ENCODE peak calls at places on chromosomes 5 and 9, in eight cellular contexts. G is stimulated activated CD4-positive, alpha-beta T cell treated with anti-CD3 and anti-CD28 coated beads, Interleukin-12 subunit alpha, Interleukin-12 subunit beta, amount 100 ng/mL, for 4 hours; Z is NCI-H2029; N is HTR-8/SVneo; X is HL-60; S is islet precursor cell; O is NCI-H2081; D is H7. K is an unnamed sample.

GRCh38 chr5:150763023-150763793 is 4.4 kb upstream of the DCTN4 start:
- DNase-seq in N (peak), O (peak), S (no peak), D (no peak), X (peak), G (no peak), Z (peak), K (peak)

GRCh38 chr5:14449052-14449661 is 132.4 kb upstream of the OTULINL start:
- DNase-seq in Z (no peak), O (peak), S (peak), G (no peak), X (no peak), D (no peak), N (peak), K (no peak)

GRCh38 chr9:112535364-112535763 is 48.7 kb downstream of the KIAA1958 start:
- DNase-seq in S (no peak), O (no peak), X (no peak), Z (no peak), N (no peak), D (no peak), G (no peak), K (no peak)

GRCh38 chr5:10788358-10788757 is 27.3 kb upstream of the DAP start:
- DNase-seq in D (no peak), S (no peak), X (no peak), Z (no peak), N (no peak), O (no peak), G (no peak), K (no peak)

GRCh38 chr5:161414037-161414436 is 132.5 kb downstream of the GABRB2 start:
- DNase-seq in N (no peak), G (no peak), D (no peak), S (no peak), X (no peak), O (no peak), Z (no peak), K (no peak)

GRCh38 chr5:469752-470483 is 26.9 kb downstream of the EXOC3 start:
- DNase-seq in X (no peak), O (no peak), Z (no peak), N (no peak), S (no peak), D (no peak), G (no peak), K (no peak)

GRCh38 chr9:1722404-1722803 is 292.7 kb upstream of the SMARCA2 start:
- DNase-seq in D (peak), X (no peak), G (no peak), S (peak), O (no peak), Z (no peak), N (no peak), K (no peak)

GRCh38 chr9:96655198-96655851 is at the start of gene PRXL2C:
- DNase-seq in O (peak), D (no peak), X (peak), Z (peak), N (peak), G (peak), S (peak), K (no peak)

GRCh38 chr9:108569624-108570023 is 286.2 kb downstream of the ACTL7B start:
- DNase-seq in G (no peak), N (no peak), Z (no peak), X (no peak), D (no peak), O (no peak), S (peak), K (peak)

GRCh38 chr5:157502143-157502647 is 42.2 kb downstream of the NIPAL4 start:
- DNase-seq in S (no peak), G (no peak), N (no peak), Z (no peak), X (peak), D (no peak), O (no peak), K (no peak)

GRCh38 chr5:131550606-131551005 is 84.4 kb downstream of the RAPGEF6 start:
- DNase-seq in N (no peak), O (peak), Z (no peak), G (no peak), D (no peak), X (no peak), S (no peak), K (no peak)

GRCh38 chr5:96615223-96615622 is 47.0 kb upstream of the CAST start:
- DNase-seq in D (no peak), S (no peak), Z (no peak), N (no peak), X (no peak), O (no peak), G (no peak), K (no peak)

GRCh38 chr5:40446910-40447309 is 232.8 kb upstream of the PTGER4 start:
- DNase-seq in S (peak), D (no peak), G (no peak), Z (no peak), X (no peak), N (peak), O (no peak), K (peak)

GRCh38 chr9:18920141-18920611 is 112.8 kb downstream of the SAXO1 start:
- DNase-seq in N (no peak), G (no peak), D (no peak), O (no peak), Z (no peak), S (no peak), X (no peak), K (peak)

GRCh38 chr5:87151547-87151946 is 116.1 kb upstream of the RASA1 start:
- DNase-seq in S (no peak), G (no peak), D (no peak), N (peak), Z (no peak), O (no peak), X (no peak), K (peak)

GRCh38 chr9:14238518-14238917 is 75.4 kb downstream of the NFIB start:
- DNase-seq in Z (no peak), X (no peak), S (peak), G (no peak), D (no peak), O (no peak), N (peak), K (peak)

GRCh38 chr5:73896117-73896516 is 270.1 kb downstream of the ARHGEF28 start:
- DNase-seq in D (no peak), O (no peak), G (no peak), Z (no peak), X (peak), S (no peak), N (no peak), K (no peak)

GRCh38 chr5:177089146-177089545 is 2.4 kb downstream of the FGFR4 start:
- DNase-seq in G (no peak), X (no peak), Z (no peak), S (no peak), N (no peak), O (no peak), D (no peak), K (no peak)

GRCh38 chr9:112248722-112249121 is 73.6 kb upstream of the SUSD1 start:
- DNase-seq in S (no peak), Z (no peak), D (no peak), X (no peak), G (no peak), O (no peak), N (no peak), K (peak)

GRCh38 chr5:72525816-72526215 is 18.6 kb upstream of the ZNF366 start:
- DNase-seq in N (peak), O (no peak), D (no peak), X (peak), G (no peak), Z (no peak), S (no peak), K (peak)

GRCh38 chr5:154202379-154203260 is 12.1 kb downstream of the GALNT10 start:
- DNase-seq in S (no peak), O (peak), Z (peak), N (no peak), G (peak), D (peak), X (no peak), K (no peak)

K was measured in epithelial cell of prostate.